ENCODE peak calls at places on chromosomes 3 and 15, in six cellular contexts. P is upper lobe of right lung, D is stomach, B is fibroblast of lung, C is bronchial epithelial cell, I is lower lobe of right lung. E is an unnamed sample.
A peak's percentile ranks its signal among the peaks of the same experiment; 100 is the strongest.

GRCh38 chr15:100928632-100929280 is 9.6 kb downstream of the LRRK1 start:
- DNase-seq in P (no peak), D (no peak), B (no peak), C (peak; percentile 63), I (no peak), E (no peak)

GRCh38 chr3:35404571-35404970 is 234.8 kb upstream of the ARPP21 start:
- DNase-seq in P (no peak), D (no peak), B (no peak), C (no peak), I (no peak), E (no peak)

GRCh38 chr15:82739086-82739485 is 29.4 kb upstream of the AP3B2 start:
- DNase-seq in P (no peak), D (no peak), B (no peak), C (peak; percentile 38), I (no peak), E (no peak)

GRCh38 chr15:55868707-55869106 is 124.7 kb downstream of the NEDD4 start:
- DNase-seq in P (no peak), D (no peak), B (no peak), C (peak; percentile 71), I (no peak), E (no peak)

GRCh38 chr3:150447084-150447483 is 39.0 kb downstream of the TSC22D2 start:
- DNase-seq in P (no peak), D (no peak), B (no peak), C (no peak), I (no peak), E (no peak)

GRCh38 chr3:159765860-159766294 is 222.8 kb upstream of the IL12A start:
- DNase-seq in P (no peak), D (no peak), B (no peak), C (peak; percentile 94), I (no peak), E (no peak)

GRCh38 chr3:168996622-168997021 is 666.9 kb downstream of the MECOM start:
- DNase-seq in P (no peak), D (no peak), B (peak; percentile 59), C (no peak), I (no peak), E (no peak)

GRCh38 chr15:20341901-20342605 is 199.5 kb downstream of the GOLGA6L6 start:
- DNase-seq in P (peak; percentile 89), D (peak; percentile 72), B (no peak), C (no peak), I (peak; percentile 90), E (no peak)

GRCh38 chr3:128488995-128489859 is 3.8 kb downstream of the GATA2 start:
- DNase-seq in P (peak; percentile 70), D (no peak), B (no peak), C (no peak), I (no peak), E (no peak)

GRCh38 chr3:128491071-128491899 is 1.7 kb downstream of the GATA2 start:
- DNase-seq in P (peak; percentile 34), D (no peak), B (no peak), C (no peak), I (no peak), E (no peak)

GRCh38 chr3:128491900-128492352 is 1.1 kb downstream of the GATA2 start:
- DNase-seq in P (peak; percentile 56), D (no peak), B (peak; percentile 40), C (no peak), I (no peak), E (no peak)

GRCh38 chr3:128489860-128490649 is 2.9 kb downstream of the GATA2 start:
- DNase-seq in P (peak; percentile 69), D (no peak), B (no peak), C (no peak), I (peak; percentile 49), E (no peak)

DNA sequence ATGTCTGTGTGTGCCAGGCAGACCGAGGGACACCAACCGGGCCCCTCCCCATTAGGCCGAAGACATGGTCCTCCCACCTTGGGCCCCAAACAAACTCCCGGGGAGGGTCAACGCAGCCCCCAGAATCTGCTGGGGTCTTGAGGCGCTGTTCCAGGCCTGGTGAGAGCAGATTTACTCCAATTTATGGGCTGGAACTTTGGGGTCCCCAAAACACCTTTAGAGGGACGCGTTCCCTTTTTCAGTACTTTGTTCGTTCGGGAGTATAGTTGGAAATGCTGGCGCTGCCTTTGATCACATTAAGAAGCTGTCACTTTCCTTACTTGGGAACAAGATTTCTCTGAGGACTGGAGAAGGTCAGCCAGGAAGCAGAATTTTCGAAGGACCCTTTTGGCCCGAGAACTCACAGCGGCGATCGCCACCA is 2.3 kb downstream of the GATA2 start:
- DNase-seq in P (peak; percentile 62), D (no peak), B (no peak), C (no peak), I (no peak), E (no peak)
- H3K27me3 ChIP-seq in P (peaks cover 98% of the 10 kb centered on the region), D (peaks cover 59% of the 10 kb centered on the region), B (peaks cover 61% of the 10 kb centered on the region), C (peaks cover 73% of the 10 kb centered on the region), I (peaks cover 94% of the 10 kb centered on the region), E (peaks cover 96% of the 10 kb centered on the region)

GRCh38 chr15:85764304-85764633 is 30.5 kb downstream of the KLHL25 start:
- DNase-seq in P (no peak), D (no peak), B (no peak), C (no peak), I (no peak), E (no peak)
- H3K36me3 ChIP-seq in P (no peaks in the 10 kb centered on the region), D (peaks cover 26% of the 10 kb centered on the region), B (no peaks in the 10 kb centered on the region), C (peaks cover 5% of the 10 kb centered on the region), I (no peaks in the 10 kb centered on the region), E (no peaks in the 10 kb centered on the region)

DNA sequence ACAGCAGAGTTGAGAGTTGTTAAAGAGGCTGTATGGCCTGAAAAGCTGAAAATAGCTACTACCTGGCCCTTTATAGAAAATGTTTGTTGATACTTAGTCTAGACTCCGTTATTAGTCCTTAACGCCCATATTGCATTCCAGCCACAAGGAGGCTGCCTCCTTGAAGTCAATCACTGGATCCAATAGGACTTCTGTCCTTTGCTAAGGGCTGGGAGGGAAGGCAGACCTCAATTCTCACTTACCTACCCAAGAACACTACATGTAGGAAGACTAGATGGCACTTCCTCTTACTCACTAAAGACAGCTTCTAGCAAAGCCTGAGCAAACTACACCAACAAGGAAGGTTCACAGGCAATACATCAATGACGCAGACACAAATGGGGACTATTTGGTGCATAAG is 139.5 kb upstream of the HACD2 start:
- DNase-seq in P (no peak), D (no peak), B (peak; percentile 49), C (peak; percentile 23), I (no peak), E (no peak)
- TF ChIP-seq CTCF in P (peak; percentile 23), D (no peak), B (peak; percentile 48), C (peak; percentile 40), I (no peak), E (peak; percentile 36)

DNA sequence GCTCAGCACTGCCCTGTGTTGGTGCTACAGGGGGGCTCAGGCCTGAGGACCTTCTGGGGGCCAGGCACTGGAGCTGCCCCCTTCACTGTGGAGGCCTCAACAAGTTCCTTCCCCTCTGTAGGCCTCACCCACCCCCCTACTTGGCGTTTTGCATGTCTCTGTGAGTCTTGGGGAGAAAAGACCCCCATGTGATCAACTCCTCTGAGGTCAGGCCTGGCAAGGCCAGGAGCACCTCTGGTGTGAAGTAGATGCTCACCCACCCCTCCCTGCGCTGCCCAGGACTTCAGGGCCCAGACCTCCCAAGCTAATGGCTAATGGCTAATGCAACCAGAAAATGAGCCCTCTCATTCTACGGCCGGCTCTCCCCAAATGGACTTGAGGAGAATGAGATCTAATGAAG is 34.2 kb upstream of the CHRNB4 start:
- DNase-seq in P (no peak), D (no peak), B (no peak), C (no peak), I (no peak), E (no peak)
- H3K27me3 ChIP-seq in P (no peaks in the 10 kb centered on the region), D (no peaks in the 10 kb centered on the region), B (no peaks in the 10 kb centered on the region), C (no peaks in the 10 kb centered on the region), I (no peaks in the 10 kb centered on the region), E (no peaks in the 10 kb centered on the region)

GRCh38 chr15:65081270-65081669 is 4.7 kb downstream of the KBTBD13 start:
- DNase-seq in P (no peak), D (no peak), B (no peak), C (no peak), I (peak; percentile 44), E (no peak)
- H3K36me3 ChIP-seq in P (no peaks in the 10 kb centered on the region), D (no peaks in the 10 kb centered on the region), B (no peaks in the 10 kb centered on the region), C (no peaks in the 10 kb centered on the region), I (no peaks in the 10 kb centered on the region), E (no peaks in the 10 kb centered on the region)

GRCh38 chr3:52892625-52893311 is 4.6 kb downstream of the STIMATE start:
- DNase-seq in P (no peak), D (no peak), B (no peak), C (peak; percentile 48), I (no peak), E (no peak)
- TF ChIP-seq CTCF in P (no peak), D (no peak), B (no peak), C (peak; percentile 33), I (no peak), E (no peak)

GRCh38 chr15:39205506-39206371 is 375.1 kb upstream of the THBS1 start:
- DNase-seq in P (no peak), D (no peak), B (no peak), C (peak; percentile 89), I (no peak), E (no peak)
- H3K27me3 ChIP-seq in P (no peaks in the 10 kb centered on the region), D (no peaks in the 10 kb centered on the region), B (no peaks in the 10 kb centered on the region), C (no peaks in the 10 kb centered on the region), I (no peaks in the 10 kb centered on the region), E (no peaks in the 10 kb centered on the region)